ENCODE peak calls at places on chromosomes 7 and 10, in five cellular contexts. M is IMR-90, O is A549, S is K562, T is H1. I is an unnamed sample.

GRCh38 chr10:113131611-113132330 is 181.7 kb downstream of the TCF7L2 start:
- DNase-seq in T (no peak), S (no peak), M (peak; percentile 80), O (no peak), I (peak; percentile 58)

GRCh38 chr7:41870505-41871138 is 167.7 kb upstream of the INHBA start:
- DNase-seq in S (no peak), M (peak; percentile 76), O (no peak), T (no peak), I (no peak)

GRCh38 chr7:44978511-44979366 is at the start of gene MYO1G:
- DNase-seq in T (peak; percentile 44), O (no peak), S (no peak), M (no peak), I (no peak)

GRCh38 chr10:93071674-93072224 is 1.9 kb upstream of the CYP26A1 start:
- DNase-seq in S (peak; percentile 89), M (no peak), T (peak; percentile 82), O (no peak), I (peak; percentile 70)

GRCh38 chr7:125746510-125746909 is 816.9 kb upstream of the POT1 start:
- DNase-seq in O (no peak), M (no peak), S (no peak), T (no peak), I (no peak)

GRCh38 chr7:104767826-104768536 is 246.0 kb upstream of the KMT2E start:
- DNase-seq in O (no peak), S (no peak), M (no peak), T (no peak), I (no peak)

GRCh38 chr10:120115959-120116358 is 223.4 kb downstream of the SEC23IP start:
- DNase-seq in S (no peak), T (no peak), M (no peak), O (no peak), I (no peak)

GRCh38 chr7:28096713-28097112 is 83.9 kb downstream of the JAZF1 start:
- DNase-seq in O (peak; percentile 72), T (no peak), S (peak; percentile 78), M (peak; percentile 72), I (peak; percentile 27)

GRCh38 chr7:3005257-3005656 is 38.4 kb downstream of the CARD11 start:
- DNase-seq in M (no peak), T (no peak), S (no peak), O (no peak), I (no peak)

GRCh38 chr7:7051221-7051877 is 131.0 kb upstream of the C1GALT1 start:
- DNase-seq in M (no peak), T (no peak), O (no peak), S (no peak), I (no peak)

GRCh38 chr7:1534330-1535099 is 4.0 kb downstream of the MAFK start:
- DNase-seq in O (no peak), T (no peak), S (no peak), M (no peak), I (no peak)

GRCh38 chr10:43069597-43069996 is 7.3 kb upstream of the RET start:
- DNase-seq in M (no peak), T (no peak), O (no peak), S (no peak), I (no peak)

GRCh38 chr7:27099839-27100225 is 2.7 kb downstream of the HOXA2 start:
- DNase-seq in S (no peak), O (no peak), T (no peak), M (peak; percentile 46), I (no peak)

GRCh38 chr10:105509551-105509950 is 868.5 kb downstream of the SORCS3 start:
- DNase-seq in T (no peak), M (no peak), O (no peak), S (no peak), I (no peak)

GRCh38 chr7:192035-192649 is at the start of gene FAM20C:
- DNase-seq in S (peak; percentile 67), T (no peak), M (peak; percentile 79), O (peak; percentile 91), I (no peak)

GRCh38 chr7:36533717-36534116 is 144.1 kb downstream of the ANLN start:
- DNase-seq in T (no peak), M (no peak), O (no peak), S (no peak), I (no peak)

GRCh38 chr7:66315192-66315591 is 110.1 kb downstream of the TPST1 start:
- DNase-seq in M (no peak), S (no peak), O (no peak), T (no peak), I (no peak)

GRCh38 chr10:76869931-76870330 is 767.7 kb downstream of the KCNMA1 start:
- DNase-seq in M (no peak), S (no peak), T (no peak), O (no peak), I (no peak)

GRCh38 chr7:1693419-1693990 is 23.4 kb downstream of the ELFN1 start:
- DNase-seq in T (peak; percentile 53), S (no peak), M (no peak), O (no peak), I (no peak)

GRCh38 chr10:74967850-74968620 is 141.6 kb downstream of the KAT6B start:
- DNase-seq in O (no peak), M (no peak), S (peak; percentile 30), T (no peak), I (peak; percentile 37)

GRCh38 chr7:8261711-8262695 is at the start of gene ICA1:
- DNase-seq in T (peak; percentile 89), S (peak; percentile 78), O (peak; percentile 39), M (no peak), I (no peak)

GRCh38 chr10:78471723-78472541 is 438.3 kb downstream of the RPS24 start:
- DNase-seq in M (no peak), T (no peak), S (no peak), O (no peak), I (peak; percentile 95)

GRCh38 chr10:102596506-102596971 is 47.7 kb upstream of the TRIM8 start:
- DNase-seq in T (peak; percentile 65), O (peak; percentile 75), M (peak; percentile 62), S (peak; percentile 57), I (peak; percentile 70)

GRCh38 chr10:44366936-44367630 is 17.8 kb downstream of the CXCL12 start:
- DNase-seq in T (no peak), O (no peak), S (no peak), M (peak; percentile 36), I (no peak)

GRCh38 chr10:97378933-97379921 is 21.9 kb downstream of the RRP12 start:
- DNase-seq in S (no peak), M (no peak), O (no peak), T (no peak), I (no peak)

GRCh38 chr10:97384156-97384555 is 17.0 kb downstream of the RRP12 start:
- DNase-seq in T (no peak), M (no peak), S (no peak), O (no peak), I (no peak)

GRCh38 chr10:97381626-97382025 is 19.5 kb downstream of the RRP12 start:
- DNase-seq in O (no peak), S (no peak), M (no peak), T (no peak), I (no peak)

GRCh38 chr10:97383159-97383558 is 18.0 kb downstream of the RRP12 start:
- DNase-seq in M (no peak), T (no peak), O (no peak), S (no peak), I (no peak)

GRCh38 chr10:97380513-97380912 is 20.6 kb downstream of the RRP12 start:
- DNase-seq in S (no peak), T (no peak), M (no peak), O (no peak), I (no peak)
- TF ChIP-seq MAFK in S (no peak), T (no peak), M (no peak), O (no peak), I (no peak)

GRCh38 chr7:86914468-86915054 is 144.9 kb downstream of the ELAPOR2 start:
- DNase-seq in T (no peak), O (no peak), M (peak; percentile 7), S (peak; percentile 34), I (peak; percentile 10)
- TF ChIP-seq MAFK in T (no peak), O (no peak), M (no peak), S (no peak), I (no peak)

DNA sequence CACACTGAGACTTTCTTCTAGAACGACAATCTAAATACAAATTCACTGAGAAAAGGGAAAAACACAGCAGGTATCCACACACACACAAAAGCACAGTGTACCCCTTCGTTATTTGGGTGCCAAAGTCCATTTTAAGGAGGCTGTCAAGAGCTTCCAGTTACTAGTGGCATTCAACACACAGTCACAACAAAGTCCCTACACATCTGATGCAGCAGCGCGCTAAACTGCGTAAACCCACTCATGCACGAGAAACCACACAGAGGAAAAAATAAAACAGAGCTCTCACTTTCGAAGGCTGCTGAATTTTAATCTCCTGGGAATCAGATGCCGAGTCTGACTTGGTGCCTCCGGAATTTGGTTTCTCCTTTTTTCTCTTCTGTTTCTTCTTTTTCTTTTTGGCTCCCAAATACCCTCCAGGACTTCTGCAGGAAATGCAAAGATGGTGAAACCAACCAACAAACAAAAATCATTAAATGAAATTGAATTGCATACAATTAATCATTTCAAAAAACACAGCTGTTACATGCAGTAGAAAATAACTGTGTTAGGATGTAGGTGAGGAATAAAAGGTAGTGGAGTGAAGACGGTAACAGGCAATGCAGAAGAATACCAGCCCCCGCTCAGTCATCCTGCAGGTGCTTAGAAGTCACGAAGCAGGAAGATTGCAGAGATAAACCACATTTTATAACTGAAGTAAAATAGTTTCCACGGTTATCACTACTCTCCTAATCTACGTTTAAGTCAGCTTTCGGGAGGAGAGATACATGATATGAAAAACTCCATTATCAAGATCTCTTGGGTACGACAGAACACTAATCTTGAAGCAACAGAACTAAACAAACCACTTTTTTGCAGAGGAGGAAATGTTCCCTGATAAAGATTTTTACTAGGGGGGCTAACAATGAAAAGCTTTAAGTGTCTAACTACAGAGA is 27.1 kb downstream of the NMT2 start:
- DNase-seq in M (no peak), S (no peak), O (no peak), T (no peak), I (peak; percentile 20)
- TF ChIP-seq MAFK in M (no peak), S (no peak), O (no peak), T (no peak), I (no peak)

GRCh38 chr7:135802697-135803096 is 54.1 kb upstream of the FAM180A start:
- DNase-seq in O (no peak), T (no peak), M (peak; percentile 14), S (no peak), I (no peak)
- TF ChIP-seq MAFK in O (no peak), T (no peak), M (no peak), S (no peak), I (no peak)

DNA sequence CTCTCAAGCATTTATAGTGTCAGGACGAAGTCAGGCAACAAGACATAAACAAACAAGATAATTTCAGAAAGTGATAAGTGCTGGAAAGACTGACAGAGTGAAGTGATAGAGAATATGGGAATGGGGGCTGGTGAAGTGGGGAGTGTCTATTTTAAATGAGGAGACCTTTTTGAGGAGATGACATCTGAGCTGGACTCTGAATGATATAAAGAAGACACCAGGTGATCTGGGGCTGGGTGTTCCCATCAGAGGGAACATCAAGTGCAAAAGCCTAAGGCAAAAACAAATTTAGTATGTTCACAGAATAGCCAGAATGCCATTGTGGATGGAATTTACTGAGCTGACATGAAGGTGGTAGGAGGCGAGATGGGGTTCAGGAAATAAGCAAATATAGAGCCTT is 83.4 kb downstream of the PPP1R3A start:
- DNase-seq in M (no peak), T (no peak), S (no peak), O (no peak), I (no peak)
- TF ChIP-seq MAFK in M (no peak), T (no peak), S (no peak), O (no peak), I (no peak)

I was measured in HepG2.